ENCODE peak calls at places on chromosomes 12 and 14, in nine cellular contexts. X is fibroblast of pulmonary artery; Q is AG09309; K is neural progenitor cell; P is CD8-positive, alpha-beta T cell; H is lower lobe of right lung; W is fibroblast of lung; Z is sigmoid colon; I is B cell. J is an unnamed sample.

GRCh38 chr12:52074006-52074405 is 4.2 kb downstream of the ATG101 start:
- DNase-seq in X (peak; percentile 49), Q (no peak), K (no peak), P (no peak), H (peak; percentile 41), W (peak; percentile 28), Z (no peak), I (no peak), J (peak; percentile 53)

GRCh38 chr12:1212529-1212928 is 221.5 kb downstream of the ERC1 start:
- DNase-seq in X (no peak), Q (no peak), K (peak; percentile 42), P (no peak), H (no peak), W (no peak), Z (no peak), I (no peak), J (no peak)

GRCh38 chr12:4957781-4958180 is 48.1 kb downstream of the KCNA1 start:
- DNase-seq in X (no peak), Q (no peak), K (no peak), P (no peak), H (no peak), W (no peak), Z (no peak), I (no peak), J (no peak)

GRCh38 chr12:38638401-38638800 is 267.0 kb downstream of the CPNE8 start:
- DNase-seq in X (no peak), Q (no peak), K (no peak), P (no peak), H (no peak), W (no peak), Z (no peak), I (no peak), J (no peak)

GRCh38 chr12:124626841-124627502 is 59.6 kb upstream of the NCOR2 start:
- DNase-seq in X (peak; percentile 79), Q (no peak), K (no peak), P (no peak), H (no peak), W (peak; percentile 78), Z (peak; percentile 87), I (no peak), J (no peak)

GRCh38 chr12:51357374-51358047 is 11.0 kb upstream of the CELA1 start:
- DNase-seq in X (no peak), Q (no peak), K (no peak), P (no peak), H (no peak), W (no peak), Z (no peak), I (peak; percentile 75), J (no peak)

GRCh38 chr14:74619672-74620131 is 7.7 kb upstream of the LTBP2 start:
- DNase-seq in X (peak; percentile 98), Q (peak; percentile 94), K (no peak), P (no peak), H (peak; percentile 58), W (peak; percentile 97), Z (peak; percentile 94), I (no peak), J (peak; percentile 99)

GRCh38 chr14:90678420-90678819 is 137.8 kb downstream of the TTC7B start:
- DNase-seq in X (peak; percentile 65), Q (no peak), K (no peak), P (no peak), H (no peak), W (peak; percentile 62), Z (no peak), I (no peak), J (peak; percentile 13)

GRCh38 chr12:104090685-104091084 is 26.4 kb downstream of the HCFC2 start:
- DNase-seq in X (no peak), Q (no peak), K (peak; percentile 57), P (no peak), H (no peak), W (no peak), Z (no peak), I (no peak), J (no peak)

GRCh38 chr12:63935361-63935760 is 90.9 kb downstream of the SRGAP1 start:
- DNase-seq in X (no peak), Q (no peak), K (no peak), P (no peak), H (no peak), W (no peak), Z (no peak), I (no peak), J (no peak)
- TF ChIP-seq CTCF in X (no peak), Q (no peak), K (no peak), P (no peak), H (no peak), W (no peak), Z (no peak), I (no peak), J (no peak)

DNA sequence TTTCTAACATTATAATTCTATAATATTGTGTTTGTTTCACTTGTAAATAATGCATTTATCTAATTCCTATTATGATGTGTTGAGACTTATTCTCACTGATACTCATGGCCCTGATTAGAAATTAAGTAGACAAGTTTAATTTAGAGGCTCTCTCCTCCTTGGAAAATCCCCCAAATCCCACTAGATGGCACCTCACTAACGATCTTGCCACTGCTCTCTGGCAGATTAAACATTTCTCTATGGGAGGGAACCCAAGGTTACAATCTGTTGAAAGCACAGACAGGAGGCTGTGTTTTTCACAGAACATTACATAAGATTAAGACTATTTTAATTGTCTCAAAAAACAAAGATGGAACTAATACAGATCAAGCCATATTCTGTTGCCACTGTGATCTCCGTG is 318.7 kb downstream of the LRFN5 start:
- DNase-seq in X (peak; percentile 59), Q (no peak), K (peak; percentile 48), P (no peak), H (no peak), W (peak; percentile 65), Z (no peak), I (no peak), J (no peak)
- TF ChIP-seq CTCF in X (peak; percentile 59), Q (peak; percentile 22), K (peak; percentile 56), P (no peak), H (no peak), W (no peak), Z (no peak), I (no peak), J (no peak)

DNA sequence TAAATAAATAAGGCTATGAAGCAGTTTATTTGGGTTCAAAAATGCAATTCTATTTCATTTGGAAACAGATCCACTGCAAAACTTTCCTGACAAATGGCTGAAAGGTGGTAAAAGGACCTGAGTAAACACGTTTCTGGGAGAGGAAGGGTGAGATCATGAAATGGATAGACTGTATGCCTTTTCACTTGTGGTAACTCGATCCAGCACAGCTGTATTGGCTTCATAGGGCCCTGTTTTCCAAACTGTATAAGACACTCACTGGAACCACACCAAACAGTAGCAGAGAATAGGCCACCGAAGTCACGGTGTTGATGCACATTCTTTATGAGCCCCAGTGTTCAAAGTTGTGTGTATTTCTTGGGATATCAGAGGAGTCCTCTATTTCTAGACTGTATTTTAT is 325.2 kb upstream of the DIO2 start:
- DNase-seq in X (no peak), Q (no peak), K (peak; percentile 2), P (no peak), H (no peak), W (peak; percentile 41), Z (no peak), I (no peak), J (no peak)
- TF ChIP-seq CTCF in X (no peak), Q (no peak), K (no peak), P (no peak), H (no peak), W (no peak), Z (no peak), I (no peak), J (no peak)

GRCh38 chr12:50102648-50103309 is 1.0 kb upstream of the GPD1 start:
- DNase-seq in X (no peak), Q (no peak), K (no peak), P (no peak), H (peak; percentile 79), W (no peak), Z (no peak), I (no peak), J (no peak)

GRCh38 chr12:50102186-50102585 is 1.6 kb upstream of the GPD1 start:
- DNase-seq in X (no peak), Q (no peak), K (no peak), P (no peak), H (no peak), W (no peak), Z (no peak), I (no peak), J (no peak)

GRCh38 chr12:50100561-50100960 is 3.2 kb upstream of the GPD1 start:
- DNase-seq in X (no peak), Q (no peak), K (no peak), P (no peak), H (no peak), W (no peak), Z (no peak), I (no peak), J (no peak)

GRCh38 chr12:50103351-50103750 is 457 bp upstream of the GPD1 start:
- DNase-seq in X (no peak), Q (no peak), K (no peak), P (no peak), H (no peak), W (no peak), Z (no peak), I (no peak), J (no peak)

DNA sequence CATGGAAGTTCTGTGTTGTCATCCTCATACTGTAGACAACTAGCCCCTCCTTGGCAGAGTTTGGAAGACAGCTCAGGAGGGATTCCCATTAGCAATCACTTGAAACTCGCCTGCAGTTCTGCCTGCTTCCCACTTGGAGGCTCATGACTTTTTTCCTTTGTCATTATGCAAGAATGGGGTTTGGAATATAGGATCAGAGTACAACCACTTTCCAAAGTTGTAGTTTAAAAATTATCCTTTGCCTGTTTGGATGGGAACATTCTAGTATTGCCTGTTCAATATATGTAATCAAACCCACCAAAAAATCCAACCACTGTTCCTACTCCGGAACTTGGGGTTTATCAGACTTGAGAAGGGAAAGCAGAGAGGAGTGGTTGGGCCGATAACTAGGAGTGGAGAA is 2.1 kb upstream of the GPD1 start:
- DNase-seq in X (peak; percentile 64), Q (no peak), K (peak; percentile 72), P (no peak), H (no peak), W (peak; percentile 60), Z (no peak), I (no peak), J (peak; percentile 51)
- TF ChIP-seq CTCF in X (peak; percentile 64), Q (peak; percentile 52), K (peak; percentile 58), P (no peak), H (peak; percentile 33), W (peak; percentile 55), Z (no peak), I (no peak), J (peak; percentile 73)

GRCh38 chr14:101183376-101184103 is 280.0 kb upstream of the RTL1 start:
- DNase-seq in X (no peak), Q (no peak), K (peak; percentile 86), P (no peak), H (no peak), W (peak; percentile 5), Z (no peak), I (no peak), J (no peak)
- TF ChIP-seq CTCF in X (peak; percentile 18), Q (no peak), K (peak; percentile 91), P (no peak), H (peak; percentile 43), W (peak; percentile 18), Z (peak; percentile 47), I (no peak), J (no peak)

J was measured in HFFc6.